ENCODE peak calls at places on chromosome 11, in eight cellular contexts. D is HFF-Myc, P is choroid plexus epithelial cell, R is left ventricle myocardium inferior, O is non-pigmented ciliary epithelial cell, N is skeletal muscle cell, Y is endothelial cell, A is activated T-cell treated with anti-CD3 and anti-CD28 coated beads for 1 hour. M is an unnamed sample.
A peak's percentile ranks its signal among the peaks of the same experiment; 100 is the strongest.

GRCh38 chr11:6856871-6857270 is 6.0 kb upstream of the OR10A2 start:
- DNase-seq in D (no peak), O (peak; percentile 27), R (no peak), A (no peak), N (no peak), P (peak; percentile 29), Y (no peak), M (no peak)

GRCh38 chr11:48087974-48088681 is 107.8 kb downstream of the PTPRJ start:
- DNase-seq in N (no peak), R (peak; percentile 46), Y (no peak), P (no peak), O (no peak), A (no peak), D (no peak), M (no peak)

GRCh38 chr11:112826788-112827187 is 134.4 kb upstream of the NCAM1 start:
- DNase-seq in Y (no peak), R (no peak), D (no peak), O (no peak), N (no peak), A (no peak), P (no peak), M (no peak)

GRCh38 chr11:11810764-11811726 is 30.7 kb upstream of the USP47 start:
- DNase-seq in O (no peak), N (no peak), D (no peak), A (no peak), P (no peak), R (no peak), Y (no peak), M (no peak)

GRCh38 chr11:74942073-74942750 is 6.7 kb downstream of the XRRA1 start:
- DNase-seq in R (no peak), O (no peak), A (no peak), P (no peak), D (no peak), N (no peak), Y (no peak), M (no peak)

GRCh38 chr11:133337905-133338536 is 194.3 kb downstream of the OPCML start:
- DNase-seq in A (no peak), R (no peak), D (no peak), Y (no peak), O (no peak), P (no peak), N (no peak), M (no peak)

GRCh38 chr11:75760710-75761493 is 7.7 kb upstream of the DGAT2 start:
- DNase-seq in N (peak; percentile 69), Y (no peak), O (peak; percentile 15), D (no peak), R (no peak), A (no peak), P (peak; percentile 61), M (no peak)

GRCh38 chr11:68002575-68002942 is 1.3 kb downstream of the UNC93B1 start:
- DNase-seq in D (no peak), R (no peak), N (no peak), Y (no peak), P (no peak), A (no peak), O (no peak), M (no peak)

GRCh38 chr11:29159552-29160465 is 857.0 kb downstream of the KCNA4 start:
- DNase-seq in A (no peak), R (no peak), P (peak; percentile 88), D (peak; percentile 35), O (no peak), Y (peak; percentile 70), N (peak; percentile 39), M (peak; percentile 71)

GRCh38 chr11:19827399-19828135 is 114.9 kb downstream of the NAV2 start:
- DNase-seq in N (no peak), O (no peak), A (no peak), D (no peak), P (no peak), Y (no peak), R (no peak), M (no peak)

GRCh38 chr11:33933607-33934006 is 41.7 kb upstream of the LMO2 start:
- DNase-seq in O (no peak), R (no peak), N (no peak), D (no peak), P (no peak), Y (no peak), A (no peak), M (no peak)

GRCh38 chr11:68282141-68282860 is 10.5 kb upstream of the C11orf24 start:
- DNase-seq in O (no peak), N (no peak), Y (no peak), A (no peak), R (no peak), P (no peak), D (no peak), M (no peak)

GRCh38 chr11:71209656-71210055 is 42.7 kb downstream of the SHANK2 start:
- DNase-seq in N (no peak), D (no peak), A (no peak), P (no peak), Y (no peak), O (no peak), R (no peak), M (no peak)

GRCh38 chr11:85651118-85651517 is 3.4 kb downstream of the TMEM126A start:
- DNase-seq in Y (no peak), R (no peak), A (no peak), N (no peak), D (no peak), P (no peak), O (no peak), M (no peak)

GRCh38 chr11:11611381-11611780 is 10.4 kb downstream of the GALNT18 start:
- DNase-seq in D (no peak), P (no peak), Y (no peak), N (no peak), R (no peak), O (no peak), A (no peak), M (no peak)

GRCh38 chr11:9752091-9752490 is 88.2 kb downstream of the SWAP70 start:
- DNase-seq in D (peak; percentile 35), A (no peak), R (peak; percentile 51), O (no peak), Y (no peak), N (no peak), P (peak; percentile 53), M (no peak)

GRCh38 chr11:130689222-130689908 is 226.9 kb downstream of the SNX19 start:
- DNase-seq in Y (no peak), A (no peak), R (no peak), P (peak; percentile 31), N (no peak), D (no peak), O (no peak), M (no peak)

GRCh38 chr11:34501500-34501899 is 12.1 kb downstream of the ELF5 start:
- DNase-seq in O (peak; percentile 94), A (no peak), P (peak; percentile 97), N (peak; percentile 65), R (no peak), Y (no peak), D (no peak), M (no peak)

GRCh38 chr11:120324932-120325810 is at the start of gene TLCD5:
- DNase-seq in O (no peak), P (peak; percentile 76), A (no peak), R (peak; percentile 70), N (no peak), D (no peak), Y (peak; percentile 82), M (no peak)

GRCh38 chr11:72773291-72773690 is 20.6 kb downstream of the STARD10 start:
- DNase-seq in A (no peak), Y (no peak), N (peak; percentile 81), O (peak; percentile 73), D (no peak), P (peak; percentile 94), R (peak; percentile 38), M (no peak)

GRCh38 chr11:129652828-129653227 is 162.8 kb upstream of the TMEM45B start:
- DNase-seq in D (no peak), N (no peak), A (no peak), O (peak; percentile 60), R (no peak), P (peak; percentile 90), Y (no peak), M (no peak)

GRCh38 chr11:46376258-46377050 is 5.0 kb upstream of the MDK start:
- DNase-seq in P (no peak), A (no peak), Y (no peak), R (no peak), D (no peak), O (no peak), N (no peak), M (no peak)

GRCh38 chr11:71342951-71343827 is 90.8 kb upstream of the SHANK2 start:
- DNase-seq in N (no peak), A (no peak), O (no peak), D (no peak), P (peak; percentile 23), R (no peak), Y (peak; percentile 66), M (peak; percentile 33)

GRCh38 chr11:78786746-78787145 is 212.1 kb upstream of the NARS2 start:
- DNase-seq in P (no peak), N (no peak), Y (no peak), D (no peak), R (no peak), A (no peak), O (no peak), M (no peak)

GRCh38 chr11:18321622-18321990 is 334 bp downstream of the HPS5 start:
- DNase-seq in Y (no peak), O (no peak), R (no peak), N (no peak), A (no peak), P (peak; percentile 27), D (no peak), M (no peak)

GRCh38 chr11:94948070-94948617 is 25.2 kb downstream of the CWC15 start:
- DNase-seq in R (no peak), O (peak; percentile 65), A (no peak), N (peak; percentile 49), D (no peak), Y (no peak), P (peak; percentile 87), M (no peak)

GRCh38 chr11:107844041-107844440 is 14.5 kb downstream of the SLC35F2 start:
- DNase-seq in N (no peak), R (no peak), Y (no peak), O (no peak), P (peak; percentile 48), A (no peak), D (no peak), M (no peak)

GRCh38 chr11:115180272-115180671 is 323.9 kb downstream of the CADM1 start:
- DNase-seq in A (no peak), O (no peak), N (no peak), R (no peak), D (no peak), P (no peak), Y (no peak), M (no peak)

GRCh38 chr11:126137146-126137545 is 74.3 kb downstream of the RPUSD4 start:
- DNase-seq in A (no peak), R (no peak), O (no peak), D (no peak), Y (no peak), N (no peak), P (no peak), M (no peak)

GRCh38 chr11:43197357-43197756 is 114.4 kb upstream of the API5 start:
- DNase-seq in P (no peak), D (no peak), N (no peak), O (no peak), R (no peak), Y (no peak), A (no peak), M (no peak)

GRCh38 chr11:108697872-108698473 is 33.1 kb downstream of the DDX10 start:
- DNase-seq in D (peak; percentile 55), O (no peak), P (peak; percentile 93), N (peak; percentile 38), R (no peak), A (no peak), Y (peak; percentile 47), M (no peak)

GRCh38 chr11:122322369-122322768 is 206.4 kb upstream of the BLID start:
- DNase-seq in N (no peak), D (no peak), P (peak; percentile 61), Y (no peak), R (no peak), A (no peak), O (no peak), M (no peak)

GRCh38 chr11:15291885-15292284 is 177.2 kb downstream of the INSC start:
- DNase-seq in R (peak; percentile 43), A (no peak), O (no peak), Y (no peak), D (no peak), P (no peak), N (no peak), M (no peak)

GRCh38 chr11:22430286-22430685 is 92.1 kb downstream of the SLC17A6 start:
- DNase-seq in N (no peak), D (no peak), A (no peak), P (no peak), R (no peak), O (no peak), Y (no peak), M (no peak)

M was measured in HS-27A.